ENCODE peak calls at places on chromosome 16, in nine cellular contexts. V is Daoy; T is prostate gland; D is activated T-helper 1 cell treated with anti-CD3 and anti-CD28 coated beads, Interleukin-12 subunit alpha, Interleukin-12 subunit beta, Interleukin-2, Interleukin-4 antibody, amounts not matched to agents 30 ng/mL and 10 ng/mL and 1 ng/mL, durations not matched to agents 14 hours and 24 hours and 36 hours; Q is neuronal stem cell; G is erythroblast; P is T-helper 22 cell; X is T-cell; Y is AG04450. R is an unnamed sample.
A peak's percentile ranks its signal among the peaks of the same experiment; 100 is the strongest.

GRCh38 chr16:11546522-11547485 is 39.9 kb downstream of the LITAF start:
- DNase-seq in V (no peak), T (no peak), D (no peak), Q (no peak), G (no peak), P (no peak), X (no peak), Y (peak; percentile 59), R (no peak)

GRCh38 chr16:90023078-90023447 is 3.8 kb upstream of the DBNDD1 start:
- DNase-seq in V (no peak), T (no peak), D (no peak), Q (no peak), G (no peak), P (no peak), X (no peak), Y (no peak), R (no peak)

GRCh38 chr16:57318240-57318970 is 33.9 kb upstream of the PLLP start:
- DNase-seq in V (no peak), T (no peak), D (no peak), Q (peak; percentile 21), G (no peak), P (no peak), X (no peak), Y (no peak), R (no peak)

GRCh38 chr16:53905028-53905427 is 201.1 kb downstream of the FTO start:
- DNase-seq in V (no peak), T (no peak), D (no peak), Q (no peak), G (no peak), P (no peak), X (no peak), Y (no peak), R (no peak)

GRCh38 chr16:27222499-27223225 is 19.3 kb downstream of the KDM8 start:
- DNase-seq in V (no peak), T (no peak), D (no peak), Q (no peak), G (no peak), P (no peak), X (no peak), Y (no peak), R (no peak)

GRCh38 chr16:7334801-7335560 is 2.3 kb downstream of the RBFOX1 start:
- DNase-seq in V (no peak), T (no peak), D (no peak), Q (no peak), G (no peak), P (no peak), X (no peak), Y (no peak), R (no peak)

GRCh38 chr16:67356372-67356771 is 29.8 kb downstream of the LRRC36 start:
- DNase-seq in V (no peak), T (no peak), D (no peak), Q (no peak), G (no peak), P (no peak), X (no peak), Y (no peak), R (no peak)

GRCh38 chr16:85316321-85316919 is 204.1 kb upstream of the CIBAR2 start:
- DNase-seq in V (peak; percentile 70), T (peak; percentile 50), D (peak; percentile 28), Q (peak; percentile 67), G (peak; percentile 86), P (no peak), X (no peak), Y (no peak), R (peak; percentile 84)

GRCh38 chr16:9901-10665 is 43.3 kb downstream of the POLR3K start:
- DNase-seq in V (no peak), T (no peak), D (no peak), Q (no peak), G (peak; percentile 60), P (no peak), X (no peak), Y (no peak), R (no peak)

GRCh38 chr16:65468121-65468520 is 346.3 kb upstream of the CDH11 start:
- DNase-seq in V (no peak), T (no peak), D (no peak), Q (no peak), G (no peak), P (no peak), X (no peak), Y (no peak), R (no peak)

GRCh38 chr16:55657616-55658015 is 1.8 kb downstream of the SLC6A2 start:
- DNase-seq in V (no peak), T (no peak), D (no peak), Q (no peak), G (no peak), P (no peak), X (no peak), Y (no peak), R (no peak)

GRCh38 chr16:78896280-78896679 is 704.3 kb downstream of the MAF start:
- DNase-seq in V (no peak), T (no peak), D (no peak), Q (no peak), G (no peak), P (peak; percentile 13), X (no peak), Y (no peak), R (no peak)

GRCh38 chr16:3215601-3216262 is 19.2 kb downstream of the ZNF200 start:
- DNase-seq in V (no peak), T (no peak), D (no peak), Q (no peak), G (no peak), P (no peak), X (no peak), Y (no peak), R (no peak)

GRCh38 chr16:84950906-84951305 is 60.4 kb downstream of the ZDHHC7 start:
- DNase-seq in V (peak; percentile 47), T (no peak), D (no peak), Q (no peak), G (peak; percentile 36), P (no peak), X (no peak), Y (no peak), R (no peak)

GRCh38 chr16:73848993-73849392 is 447.6 kb upstream of the PSMD7 start:
- DNase-seq in V (no peak), T (no peak), D (no peak), Q (no peak), G (no peak), P (no peak), X (no peak), Y (no peak), R (no peak)

GRCh38 chr16:519425-519824 is 8.1 kb upstream of the CAPN15 start:
- DNase-seq in V (no peak), T (no peak), D (no peak), Q (no peak), G (no peak), P (no peak), X (no peak), Y (no peak), R (no peak)

GRCh38 chr16:79673635-79674034 is 73.1 kb upstream of the MAF start:
- DNase-seq in V (no peak), T (no peak), D (no peak), Q (no peak), G (peak; percentile 1), P (no peak), X (no peak), Y (no peak), R (no peak)

GRCh38 chr16:27195068-27195741 is 8.1 kb upstream of the KDM8 start:
- DNase-seq in V (no peak), T (no peak), D (no peak), Q (no peak), G (no peak), P (no peak), X (no peak), Y (no peak), R (no peak)

GRCh38 chr16:56603589-56603988 is 4.8 kb upstream of the MT2A start:
- DNase-seq in V (peak; percentile 36), T (peak; percentile 51), D (no peak), Q (no peak), G (peak; percentile 54), P (no peak), X (no peak), Y (no peak), R (no peak)

GRCh38 chr16:64356267-64356666 is 765.6 kb downstream of the CDH11 start:
- DNase-seq in V (peak; percentile 52), T (no peak), D (no peak), Q (no peak), G (no peak), P (no peak), X (no peak), Y (peak; percentile 56), R (no peak)

GRCh38 chr16:46765050-46765449 is 16.9 kb upstream of the MYLK3 start:
- DNase-seq in V (peak; percentile 44), T (no peak), D (no peak), Q (no peak), G (no peak), P (no peak), X (no peak), Y (no peak), R (no peak)

GRCh38 chr16:21946889-21947635 is 6.1 kb upstream of the UQCRC2 start:
- DNase-seq in V (no peak), T (no peak), D (no peak), Q (no peak), G (peak; percentile 5), P (no peak), X (no peak), Y (no peak), R (no peak)

GRCh38 chr16:31819948-31820347 is 53.7 kb upstream of the ZNF267 start:
- DNase-seq in V (no peak), T (no peak), D (no peak), Q (no peak), G (no peak), P (no peak), X (no peak), Y (no peak), R (no peak)

GRCh38 chr16:23124315-23124714 is 24.9 kb downstream of the USP31 start:
- DNase-seq in V (peak; percentile 62), T (no peak), D (no peak), Q (no peak), G (no peak), P (no peak), X (no peak), Y (no peak), R (no peak)

GRCh38 chr16:48499822-48500440 is 110.0 kb downstream of the N4BP1 start:
- DNase-seq in V (peak; percentile 12), T (peak; percentile 66), D (no peak), Q (no peak), G (no peak), P (no peak), X (no peak), Y (peak; percentile 75), R (no peak)

GRCh38 chr16:1707193-1707790 is 1.3 kb downstream of the MAPK8IP3 start:
- DNase-seq in V (no peak), T (no peak), D (peak; percentile 5), Q (no peak), G (peak; percentile 64), P (no peak), X (no peak), Y (no peak), R (no peak)

GRCh38 chr16:67150058-67150832 is 553 bp downstream of the B3GNT9 start:
- DNase-seq in V (no peak), T (no peak), D (no peak), Q (no peak), G (no peak), P (no peak), X (no peak), Y (no peak), R (peak; percentile 67)

GRCh38 chr16:50741225-50741807 is 570 bp upstream of the CYLD start:
- DNase-seq in V (peak; percentile 27), T (no peak), D (no peak), Q (no peak), G (peak; percentile 49), P (no peak), X (no peak), Y (no peak), R (no peak)

GRCh38 chr16:14405611-14406537 is 224.2 kb downstream of the PARN start:
- DNase-seq in V (peak; percentile 25), T (no peak), D (no peak), Q (peak; percentile 20), G (peak; percentile 43), P (no peak), X (peak; percentile 6), Y (no peak), R (peak; percentile 53)

GRCh38 chr16:88303890-88304819 is 78.6 kb upstream of the ZNF469 start:
- DNase-seq in V (peak; percentile 78), T (no peak), D (no peak), Q (no peak), G (no peak), P (no peak), X (no peak), Y (peak; percentile 96), R (no peak)

GRCh38 chr16:53152321-53152720 is 97.5 kb downstream of the CHD9 start:
- DNase-seq in V (no peak), T (no peak), D (no peak), Q (no peak), G (no peak), P (no peak), X (no peak), Y (no peak), R (no peak)

R was measured in glutamatergic neuron.